ENCODE peak calls at places on chromosomes 11 and 22, in five cellular contexts. L is CD8-positive, alpha-beta memory T cell; Q is HAP-1; A is pancreas; O is fibroblast of pulmonary artery. J is an unnamed sample.

GRCh38 chr11:2523821-2524391 is 79.1 kb downstream of the KCNQ1 start:
- DNase-seq in L (no peak), O (no peak), A (peak), Q (no peak), J (no peak)

GRCh38 chr11:112822478-112823274 is 138.5 kb upstream of the NCAM1 start:
- DNase-seq in O (peak), L (no peak), A (no peak), Q (no peak), J (no peak)

GRCh38 chr22:49551897-49552659 is 275.6 kb downstream of the BRD1 start:
- DNase-seq in O (no peak), L (no peak), A (peak), Q (no peak), J (no peak)

GRCh38 chr11:45348729-45349128 is 62.6 kb upstream of the SYT13 start:
- DNase-seq in O (no peak), A (no peak), Q (no peak), L (no peak), J (no peak)

GRCh38 chr11:88849368-88849767 is 216.4 kb downstream of the GRM5 start:
- DNase-seq in Q (no peak), O (no peak), A (no peak), L (no peak), J (no peak)

GRCh38 chr11:2587132-2587930 is 112.5 kb downstream of the KCNQ1OT1 start:
- DNase-seq in A (peak), L (no peak), O (no peak), Q (no peak), J (no peak)

GRCh38 chr11:28860898-28861297 is 752.7 kb downstream of the METTL15 start:
- DNase-seq in O (peak), L (no peak), Q (no peak), A (no peak), J (no peak)

GRCh38 chr22:50169774-50170341 is 673 bp upstream of the PANX2 start:
- DNase-seq in L (no peak), A (peak), Q (peak), O (peak), J (no peak)

GRCh38 chr22:17106785-17107546 is 14.2 kb downstream of the TMEM121B start:
- DNase-seq in L (no peak), A (no peak), Q (no peak), O (no peak), J (no peak)

GRCh38 chr11:61066645-61067044 is 35.6 kb upstream of the CD5 start:
- DNase-seq in O (no peak), A (no peak), Q (no peak), L (no peak), J (no peak)

GRCh38 chr11:121625784-121626506 is 173.2 kb upstream of the SORL1-AS1 start:
- DNase-seq in A (no peak), O (peak), Q (no peak), L (no peak), J (no peak)

GRCh38 chr22:20864186-20864908 is 5.5 kb downstream of the SNAP29 start:
- DNase-seq in O (peak), Q (no peak), L (no peak), A (no peak), J (no peak)

GRCh38 chr22:48580481-48580970 is 1247.1 kb downstream of the BRD1 start:
- DNase-seq in O (no peak), L (no peak), Q (no peak), A (no peak), J (no peak)

GRCh38 chr11:107916671-107917241 is 11.5 kb upstream of the RAB39A start:
- DNase-seq in Q (no peak), L (no peak), A (no peak), O (peak), J (no peak)

GRCh38 chr11:82960779-82961143 is 59.2 kb downstream of the DDIAS start:
- DNase-seq in Q (no peak), O (no peak), L (no peak), A (no peak), J (no peak)

GRCh38 chr11:31807791-31808074 is 3.4 kb downstream of the PAX6 start:
- DNase-seq in L (no peak), Q (no peak), A (no peak), O (no peak), J (no peak)

GRCh38 chr11:416757-417621 is 2.2 kb upstream of the SIGIRR start:
- DNase-seq in O (peak), Q (no peak), L (peak), A (peak), J (no peak)

GRCh38 chr11:19698493-19699292 is 13.9 kb upstream of the NAV2 start:
- DNase-seq in A (no peak), O (peak), Q (no peak), L (no peak), J (no peak)

GRCh38 chr11:61472282-61472681 is 36.3 kb upstream of the LRRC10B start:
- DNase-seq in L (no peak), Q (no peak), A (no peak), O (peak), J (no peak)

GRCh38 chr11:5343474-5344335 is at the start of gene OR51B5:
- DNase-seq in O (peak), L (no peak), A (no peak), Q (no peak), J (no peak)
- H3K4me3 ChIP-seq in O (no peak), L (no peak), A (no peak), Q (no peak), J (no peak)

DNA sequence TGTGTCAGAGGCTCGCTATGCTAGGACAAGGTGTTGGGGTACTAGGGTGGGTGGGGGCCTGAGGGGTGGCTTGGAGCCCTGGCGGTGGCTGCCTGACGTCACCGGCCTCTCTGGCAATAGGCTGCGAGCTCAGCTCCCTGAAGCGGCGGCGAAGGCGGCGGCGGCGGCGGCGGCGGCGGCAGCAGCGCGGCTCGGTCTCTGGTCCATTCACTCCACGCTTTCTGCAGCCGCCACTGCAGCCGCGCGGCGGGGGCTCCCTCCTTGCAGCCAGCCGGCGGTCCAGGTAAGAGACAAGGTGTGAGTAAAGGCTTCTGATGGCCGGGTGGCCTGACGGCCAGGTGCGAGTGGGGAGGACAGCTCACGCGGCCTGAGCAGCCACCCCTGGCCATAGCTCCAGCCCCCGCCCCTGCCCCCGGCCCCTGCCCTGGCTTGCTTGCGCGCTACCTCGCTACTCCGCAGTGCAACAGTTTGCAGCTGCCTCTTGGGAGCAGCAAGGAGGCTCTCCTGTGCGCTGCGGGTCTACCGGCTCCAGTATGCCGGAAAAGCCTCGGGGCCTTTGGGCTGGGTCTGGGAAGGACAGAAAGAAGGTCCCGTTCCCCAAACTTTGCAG is at the start of gene C11orf87:
- DNase-seq in O (no peak), Q (no peak), A (peak), L (no peak), J (no peak)
- H3K4me3 ChIP-seq in O (peak), Q (no peak), A (no peak), L (no peak), J (no peak)

GRCh38 chr22:44181033-44181911 is 547 bp downstream of the PARVG start:
- DNase-seq in L (peak), O (no peak), A (peak), Q (no peak), J (peak)
- H3K4me3 ChIP-seq in L (peak), O (no peak), A (no peak), Q (no peak), J (peak)

GRCh38 chr22:29882716-29883044 is 294 bp upstream of the MTMR3 start:
- DNase-seq in L (no peak), O (no peak), Q (no peak), A (no peak), J (no peak)
- H3K4me3 ChIP-seq in L (peak), O (peak), Q (peak), A (no peak), J (peak)

GRCh38 chr11:69439651-69440464 is 41.6 kb upstream of the LINC01488 start:
- DNase-seq in Q (no peak), O (no peak), L (no peak), A (peak), J (no peak)

GRCh38 chr11:69440876-69441275 is 40.6 kb upstream of the LINC01488 start:
- DNase-seq in A (peak), O (no peak), Q (no peak), L (no peak), J (no peak)

GRCh38 chr11:69437876-69438205 is 43.6 kb upstream of the LINC01488 start:
- DNase-seq in Q (no peak), A (no peak), L (no peak), O (no peak), J (no peak)

GRCh38 chr11:69438286-69438920 is 43.1 kb upstream of the LINC01488 start:
- DNase-seq in O (no peak), A (no peak), Q (no peak), L (no peak), J (no peak)

DNA sequence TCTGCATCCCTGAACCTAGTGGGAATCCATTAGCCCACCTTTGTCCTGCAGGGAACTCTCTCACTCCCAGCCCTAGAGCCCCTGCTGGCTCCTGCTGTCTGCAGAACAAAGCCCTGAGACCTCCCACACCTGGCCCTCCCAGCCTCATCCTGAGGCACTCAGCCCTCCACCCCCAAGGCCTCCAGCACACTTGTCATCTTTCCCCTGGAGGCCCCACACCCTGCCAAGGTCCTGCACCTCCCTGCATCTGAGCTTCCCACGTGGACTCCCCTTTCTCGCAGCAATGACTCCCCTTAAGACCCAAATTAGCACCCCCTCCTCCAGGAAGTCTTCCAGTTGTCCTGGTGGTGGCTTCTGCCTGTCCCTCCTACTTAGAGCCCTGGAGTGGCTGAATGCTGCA is 42.3 kb upstream of the LINC01488 start:
- DNase-seq in Q (no peak), L (no peak), A (peak), O (no peak), J (no peak)
- H3K4me3 ChIP-seq in Q (no peak), L (no peak), A (no peak), O (no peak), J (no peak)

DNA sequence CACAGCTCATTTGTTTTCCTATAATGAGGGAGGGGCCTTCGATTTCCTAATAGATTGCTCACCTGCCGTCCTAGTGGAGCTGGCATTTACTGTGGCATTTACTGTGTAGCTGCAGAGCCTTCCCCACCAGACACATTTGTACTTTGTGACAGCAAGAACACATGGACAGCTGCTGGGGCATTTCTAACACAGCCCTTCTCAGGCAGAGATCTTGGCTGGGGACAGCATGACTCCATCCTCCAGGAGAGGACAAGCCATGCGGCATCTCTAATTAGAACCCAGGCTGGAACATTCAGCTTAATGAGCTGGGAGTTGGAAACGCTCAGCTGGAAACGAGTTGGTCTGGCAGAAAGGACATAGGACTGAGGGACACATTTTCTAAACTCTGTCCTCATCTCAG is 887.4 kb downstream of the NTM start:
- DNase-seq in A (no peak), O (no peak), Q (no peak), L (no peak), J (no peak)
- H3K4me3 ChIP-seq in A (no peak), O (no peak), Q (no peak), L (no peak), J (no peak)